ENCODE peak calls at places on chromosomes 4 and X, in eight cellular contexts. S is cardiac muscle cell, L is tibial nerve, K is choroid plexus epithelial cell, U is HFF-Myc, N is hepatocyte, P is fibroblast of mammary gland, V is mammary epithelial cell. R is an unnamed sample.

GRCh38 chr4:7740866-7741525 is 198.7 kb downstream of the AFAP1 start:
- DNase-seq in S (no peak), L (no peak), K (no peak), U (no peak), N (no peak), P (no peak), V (no peak), R (no peak)

GRCh38 chr4:80173387-80173786 is 23.9 kb upstream of the PRDM8 start:
- DNase-seq in S (peak), L (no peak), K (peak), U (no peak), N (no peak), P (peak), V (peak), R (peak)

GRCh38 chrX:68183612-68184214 is 249.6 kb downstream of the OPHN1 start:
- DNase-seq in S (peak), L (no peak), K (peak), U (no peak), N (peak), P (peak), V (no peak), R (peak)

GRCh38 chr4:13700196-13701140 is 72.9 kb upstream of the BOD1L1 start:
- DNase-seq in S (peak), L (no peak), K (peak), U (peak), N (no peak), P (peak), V (peak), R (peak)

GRCh38 chr4:48296330-48296729 is 26.7 kb upstream of the TEC start:
- DNase-seq in S (no peak), L (no peak), K (peak), U (no peak), N (no peak), P (peak), V (no peak), R (no peak)

GRCh38 chrX:100654256-100654655 is 10.3 kb downstream of the SRPX2 start:
- DNase-seq in S (peak), L (no peak), K (peak), U (no peak), N (peak), P (peak), V (no peak), R (peak)

GRCh38 chr4:19455850-19456602 is 795.7 kb upstream of the SLIT2 start:
- DNase-seq in S (no peak), L (no peak), K (no peak), U (no peak), N (no peak), P (no peak), V (no peak), R (no peak)

GRCh38 chr4:37524267-37524666 is 161.9 kb downstream of the RELL1 start:
- DNase-seq in S (no peak), L (no peak), K (no peak), U (no peak), N (no peak), P (no peak), V (no peak), R (no peak)

GRCh38 chr4:175807596-175807995 is 4.5 kb downstream of the GPM6A start:
- DNase-seq in S (no peak), L (no peak), K (no peak), U (no peak), N (no peak), P (no peak), V (no peak), R (no peak)

GRCh38 chr4:173264245-173264959 is 69.8 kb downstream of the HMGB2 start:
- DNase-seq in S (peak), L (no peak), K (peak), U (peak), N (no peak), P (peak), V (no peak), R (peak)

GRCh38 chrX:6021316-6022091 is 207.2 kb downstream of the NLGN4X start:
- DNase-seq in S (peak), L (peak), K (peak), U (no peak), N (peak), P (peak), V (peak), R (peak)

GRCh38 chrX:131818297-131818936 is 204.7 kb upstream of the STK26 start:
- DNase-seq in S (no peak), L (no peak), K (no peak), U (no peak), N (no peak), P (no peak), V (peak), R (no peak)

GRCh38 chrX:131816551-131817136 is 206.5 kb upstream of the STK26 start:
- DNase-seq in S (no peak), L (peak), K (no peak), U (no peak), N (no peak), P (peak), V (peak), R (no peak)

GRCh38 chrX:131812847-131813825 is 210.0 kb upstream of the STK26 start:
- DNase-seq in S (no peak), L (peak), K (no peak), U (no peak), N (no peak), P (peak), V (peak), R (peak)
- H3K4me3 ChIP-seq in S (no peak), L (peak), K (no peak), U (no peak), N (no peak), P (peak), V (peak), R (no peak)

GRCh38 chr4:87717276-87718031 is 67.4 kb downstream of the DMP1 start:
- DNase-seq in S (no peak), L (peak), K (peak), U (no peak), N (no peak), P (peak), V (no peak), R (no peak)

GRCh38 chr4:87716350-87717041 is 66.4 kb downstream of the DMP1 start:
- DNase-seq in S (peak), L (peak), K (peak), U (no peak), N (no peak), P (peak), V (no peak), R (peak)

GRCh38 chr4:87720094-87720691 is 70.1 kb downstream of the DMP1 start:
- DNase-seq in S (no peak), L (no peak), K (no peak), U (no peak), N (no peak), P (no peak), V (no peak), R (no peak)

GRCh38 chr4:87718221-87718620 is 68.1 kb downstream of the DMP1 start:
- DNase-seq in S (no peak), L (peak), K (no peak), U (no peak), N (no peak), P (peak), V (no peak), R (no peak)
- TF ChIP-seq CTCF in S (no peak), L (no peak), K (no peak), U (no peak), N (no peak), P (no peak), V (no peak), R (no peak)

DNA sequence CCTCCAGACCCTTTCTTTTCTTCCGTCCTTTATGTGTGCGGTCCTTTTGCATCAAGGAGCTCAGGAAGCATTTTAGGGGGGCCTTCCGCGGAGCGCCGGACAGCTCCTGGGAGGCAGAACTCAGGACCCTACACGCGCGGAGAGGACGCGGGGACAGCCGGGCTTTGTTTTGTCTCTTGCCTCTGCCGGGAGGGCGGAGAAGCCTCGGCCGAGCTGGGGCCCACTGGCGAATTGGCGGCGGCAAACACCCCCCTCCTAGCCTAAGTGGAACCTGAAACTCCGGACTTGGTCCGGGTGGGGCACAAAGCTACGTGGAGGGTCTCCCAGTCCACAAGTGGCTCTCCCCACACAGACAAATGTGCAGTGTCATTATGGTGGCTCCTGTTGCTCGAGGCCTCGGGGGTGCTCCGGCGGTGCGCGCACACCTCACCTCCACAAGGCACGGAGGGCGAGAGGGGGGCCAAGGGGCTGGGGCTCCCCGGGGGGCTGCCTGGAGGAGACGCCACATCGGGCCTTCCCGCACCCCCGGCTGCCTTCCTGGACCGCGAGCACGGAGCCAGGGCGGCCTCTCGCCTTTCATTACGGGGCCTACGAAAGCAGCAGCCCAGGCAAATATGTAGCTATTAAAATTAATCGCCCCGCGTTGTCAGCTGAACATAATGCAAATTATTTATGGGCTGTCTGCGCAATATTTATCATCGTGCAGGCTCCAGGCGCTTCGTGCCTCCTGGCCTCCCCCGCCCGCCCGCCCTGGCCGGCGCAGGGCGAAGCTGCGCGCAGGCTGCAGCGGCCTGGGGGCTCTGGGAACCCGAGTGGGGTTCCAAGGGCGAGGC is 70.6 kb upstream of the BCOR start:
- DNase-seq in S (no peak), L (no peak), K (no peak), U (no peak), N (no peak), P (no peak), V (no peak), R (no peak)
- H3K4me3 ChIP-seq in S (peak), L (peak), K (peak), U (no peak), N (peak), P (no peak), V (no peak), R (no peak)

GRCh38 chr4:112055100-112055499 is 90.2 kb upstream of the FAM241A start:
- DNase-seq in S (no peak), L (no peak), K (no peak), U (no peak), N (no peak), P (no peak), V (no peak), R (no peak)

GRCh38 chr4:112053825-112054224 is 91.4 kb upstream of the FAM241A start:
- DNase-seq in S (no peak), L (no peak), K (no peak), U (no peak), N (no peak), P (no peak), V (no peak), R (no peak)

GRCh38 chr4:112060212-112060611 is 85.0 kb upstream of the FAM241A start:
- DNase-seq in S (peak), L (no peak), K (peak), U (no peak), N (peak), P (peak), V (no peak), R (peak)

GRCh38 chr4:112058433-112058832 is 86.8 kb upstream of the FAM241A start:
- DNase-seq in S (no peak), L (no peak), K (peak), U (no peak), N (no peak), P (no peak), V (peak), R (peak)

GRCh38 chr4:112057479-112057878 is 87.8 kb upstream of the FAM241A start:
- DNase-seq in S (no peak), L (no peak), K (no peak), U (no peak), N (no peak), P (no peak), V (no peak), R (no peak)
- TF ChIP-seq CTCF in S (no peak), L (no peak), K (no peak), U (no peak), N (no peak), P (no peak), V (no peak), R (no peak)